ENCODE peak calls at places on chromosomes 7 and 10, in eight cellular contexts. D is mesenchymal stem cell, Y is NCI-H1092 treated with DMSO at 0.1 percent for 48 hours, T is iris pigment epithelial cell, O is Kasumi-1, K is AG08395, W is NCI-H1694 treated with DMSO at 0.1 percent for 48 hours, E is Right ventricle myocardium inferior. Q is an unnamed sample.

GRCh38 chr10:71590786-71591350 is 128.7 kb downstream of the C10orf105 start:
- DNase-seq in D (no peak), Y (peak), T (no peak), O (no peak), K (no peak), W (no peak), E (no peak), Q (no peak)

GRCh38 chr10:122911889-122912484 is 1.6 kb downstream of the FAM24A start:
- DNase-seq in D (peak), Y (no peak), T (peak), O (peak), K (peak), W (no peak), E (no peak), Q (peak)

GRCh38 chr7:95777266-95777665 is 4.9 kb downstream of the DYNC1I1 start:
- DNase-seq in D (no peak), Y (no peak), T (no peak), O (no peak), K (no peak), W (no peak), E (no peak), Q (no peak)

GRCh38 chr7:75711634-75712494 is 26.9 kb downstream of the HIP1 start:
- DNase-seq in D (peak), Y (no peak), T (peak), O (peak), K (peak), W (peak), E (no peak), Q (no peak)

GRCh38 chr10:133258066-133258817 is 18.4 kb downstream of the ADAM8 start:
- DNase-seq in D (no peak), Y (no peak), T (no peak), O (no peak), K (no peak), W (no peak), E (no peak), Q (no peak)

GRCh38 chr7:1536768-1537630 is 6.5 kb downstream of the MAFK start:
- DNase-seq in D (peak), Y (no peak), T (peak), O (no peak), K (peak), W (no peak), E (peak), Q (no peak)

GRCh38 chr10:49393757-49394156 is 2.1 kb downstream of the DRGX start:
- DNase-seq in D (no peak), Y (no peak), T (no peak), O (no peak), K (no peak), W (no peak), E (no peak), Q (no peak)

GRCh38 chr7:93889261-93889660 is 1.3 kb downstream of the TFPI2 start:
- DNase-seq in D (peak), Y (no peak), T (peak), O (no peak), K (peak), W (no peak), E (no peak), Q (no peak)

GRCh38 chr10:789831-790701 is 100.6 kb upstream of the DIP2C start:
- DNase-seq in D (no peak), Y (no peak), T (no peak), O (no peak), K (no peak), W (no peak), E (peak), Q (no peak)

GRCh38 chr10:132827423-132827789 is 41.5 kb upstream of the NKX6-2 start:
- DNase-seq in D (no peak), Y (no peak), T (no peak), O (no peak), K (no peak), W (no peak), E (peak), Q (no peak)

GRCh38 chr7:26166681-26167266 is 14.8 kb downstream of the NFE2L3 start:
- DNase-seq in D (no peak), Y (no peak), T (no peak), O (no peak), K (no peak), W (no peak), E (no peak), Q (peak)

GRCh38 chr7:126700807-126701604 is 551.7 kb downstream of the GRM8 start:
- DNase-seq in D (peak), Y (peak), T (peak), O (peak), K (peak), W (peak), E (no peak), Q (peak)

GRCh38 chr10:59098811-59099452 is 77.5 kb upstream of the PHYHIPL start:
- DNase-seq in D (peak), Y (peak), T (peak), O (no peak), K (peak), W (peak), E (no peak), Q (no peak)